ENCODE peak calls at places on chromosomes 12 and 14, in eight cellular contexts. One of them, this sample, is unnamed.

GRCh38 chr12:55727643-55728184 is 1.1 kb downstream of the CD63 start:
- DNase-seq in cardiac muscle cell: no peak
- DNase-seq in non-pigmented ciliary epithelial cell: no peak
- DNase-seq in AG08395: no peak
- DNase-seq in NCI-H774: no peak
- DNase-seq in activated naive CD8-positive, alpha-beta T cell treated with anti-CD3 and anti-CD28 coated beads for 36 hours: no peak
- DNase-seq in stimulated activated naive B cell treated with anti-CD40 and anti-IgM and Interleukin-4, amounts not matched to agents 10 μg/mL and 1 μg/mL and 100 μg/mL, for 72 hours: no peak
- DNase-seq in T follicular helper cell: no peak
- DNase-seq in this sample: peak; percentile 81

GRCh38 chr14:23727566-23728335 is 91.6 kb downstream of the DHRS2 start:
- DNase-seq in stimulated activated naive B cell treated with anti-CD40 and anti-IgM and Interleukin-4, amounts not matched to agents 10 μg/mL and 1 μg/mL and 100 μg/mL, for 72 hours: no peak
- DNase-seq in activated naive CD8-positive, alpha-beta T cell treated with anti-CD3 and anti-CD28 coated beads for 36 hours: no peak
- DNase-seq in NCI-H774: no peak
- DNase-seq in T follicular helper cell: no peak
- DNase-seq in non-pigmented ciliary epithelial cell: peak; percentile 17
- DNase-seq in cardiac muscle cell: peak; percentile 45
- DNase-seq in AG08395: peak; percentile 79
- DNase-seq in this sample: no peak

GRCh38 chr14:76257111-76257803 is 105.5 kb downstream of the GPATCH2L start:
- DNase-seq in NCI-H774: no peak
- DNase-seq in activated naive CD8-positive, alpha-beta T cell treated with anti-CD3 and anti-CD28 coated beads for 36 hours: no peak
- DNase-seq in T follicular helper cell: no peak
- DNase-seq in non-pigmented ciliary epithelial cell: no peak
- DNase-seq in cardiac muscle cell: no peak
- DNase-seq in stimulated activated naive B cell treated with anti-CD40 and anti-IgM and Interleukin-4, amounts not matched to agents 10 μg/mL and 1 μg/mL and 100 μg/mL, for 72 hours: no peak
- DNase-seq in AG08395: no peak
- DNase-seq in this sample: no peak

GRCh38 chr14:102323102-102323501 is 3.6 kb downstream of the ZNF839 start:
- DNase-seq in stimulated activated naive B cell treated with anti-CD40 and anti-IgM and Interleukin-4, amounts not matched to agents 10 μg/mL and 1 μg/mL and 100 μg/mL, for 72 hours: no peak
- DNase-seq in NCI-H774: no peak
- DNase-seq in T follicular helper cell: no peak
- DNase-seq in cardiac muscle cell: peak; percentile 37
- DNase-seq in AG08395: peak; percentile 72
- DNase-seq in activated naive CD8-positive, alpha-beta T cell treated with anti-CD3 and anti-CD28 coated beads for 36 hours: peak; percentile 11
- DNase-seq in non-pigmented ciliary epithelial cell: no peak
- DNase-seq in this sample: peak; percentile 63

GRCh38 chr12:77339610-77340009 is 274.2 kb upstream of the E2F7 start:
- DNase-seq in activated naive CD8-positive, alpha-beta T cell treated with anti-CD3 and anti-CD28 coated beads for 36 hours: no peak
- DNase-seq in cardiac muscle cell: no peak
- DNase-seq in non-pigmented ciliary epithelial cell: no peak
- DNase-seq in T follicular helper cell: no peak
- DNase-seq in AG08395: peak; percentile 78
- DNase-seq in NCI-H774: no peak
- DNase-seq in stimulated activated naive B cell treated with anti-CD40 and anti-IgM and Interleukin-4, amounts not matched to agents 10 μg/mL and 1 μg/mL and 100 μg/mL, for 72 hours: no peak
- DNase-seq in this sample: no peak

GRCh38 chr12:49064767-49065152 is 4.2 kb upstream of the KMT2D start:
- DNase-seq in T follicular helper cell: no peak
- DNase-seq in AG08395: no peak
- DNase-seq in non-pigmented ciliary epithelial cell: no peak
- DNase-seq in cardiac muscle cell: no peak
- DNase-seq in stimulated activated naive B cell treated with anti-CD40 and anti-IgM and Interleukin-4, amounts not matched to agents 10 μg/mL and 1 μg/mL and 100 μg/mL, for 72 hours: no peak
- DNase-seq in NCI-H774: no peak
- DNase-seq in activated naive CD8-positive, alpha-beta T cell treated with anti-CD3 and anti-CD28 coated beads for 36 hours: no peak
- DNase-seq in this sample: no peak

GRCh38 chr14:61615743-61616523 is 79.4 kb upstream of the HIF1A start:
- DNase-seq in AG08395: no peak
- DNase-seq in stimulated activated naive B cell treated with anti-CD40 and anti-IgM and Interleukin-4, amounts not matched to agents 10 μg/mL and 1 μg/mL and 100 μg/mL, for 72 hours: no peak
- DNase-seq in activated naive CD8-positive, alpha-beta T cell treated with anti-CD3 and anti-CD28 coated beads for 36 hours: no peak
- DNase-seq in non-pigmented ciliary epithelial cell: no peak
- DNase-seq in cardiac muscle cell: no peak
- DNase-seq in T follicular helper cell: no peak
- DNase-seq in NCI-H774: no peak
- DNase-seq in this sample: no peak

GRCh38 chr12:7072024-7072423 is 11.5 kb downstream of the C1S start:
- DNase-seq in T follicular helper cell: no peak
- DNase-seq in stimulated activated naive B cell treated with anti-CD40 and anti-IgM and Interleukin-4, amounts not matched to agents 10 μg/mL and 1 μg/mL and 100 μg/mL, for 72 hours: no peak
- DNase-seq in AG08395: no peak
- DNase-seq in cardiac muscle cell: no peak
- DNase-seq in non-pigmented ciliary epithelial cell: no peak
- DNase-seq in activated naive CD8-positive, alpha-beta T cell treated with anti-CD3 and anti-CD28 coated beads for 36 hours: no peak
- DNase-seq in NCI-H774: no peak
- DNase-seq in this sample: no peak

GRCh38 chr12:6280053-6280469 is 30.4 kb upstream of the PLEKHG6 start:
- DNase-seq in cardiac muscle cell: no peak
- DNase-seq in AG08395: peak; percentile 92
- DNase-seq in non-pigmented ciliary epithelial cell: no peak
- DNase-seq in NCI-H774: no peak
- DNase-seq in stimulated activated naive B cell treated with anti-CD40 and anti-IgM and Interleukin-4, amounts not matched to agents 10 μg/mL and 1 μg/mL and 100 μg/mL, for 72 hours: no peak
- DNase-seq in activated naive CD8-positive, alpha-beta T cell treated with anti-CD3 and anti-CD28 coated beads for 36 hours: no peak
- DNase-seq in T follicular helper cell: no peak
- DNase-seq in this sample: peak; percentile 88

This sample was measured in lung.